ENCODE peak calls at places on chromosomes 1 and 21, in five cellular contexts. L is neural progenitor cell; K is cardiac muscle cell; V is CD8-positive, alpha-beta memory T cell; G is IMR-90. T is an unnamed sample.
A peak's percentile ranks its signal among the peaks of the same experiment; 100 is the strongest.

GRCh38 chr1:906532-907420 is 16.9 kb upstream of the SAMD11 start:
- DNase-seq in L (peak; percentile 11), K (peak; percentile 48), V (no peak), G (peak; percentile 64), T (peak; percentile 52)

GRCh38 chr1:19310720-19311502 is 1.0 kb downstream of the AKR7A2 start:
- DNase-seq in L (peak; percentile 26), K (peak; percentile 14), V (no peak), G (peak; percentile 18), T (no peak)

GRCh38 chr1:61220531-61220930 is 138.2 kb downstream of the NFIA start:
- DNase-seq in L (no peak), K (no peak), V (no peak), G (no peak), T (no peak)

GRCh38 chr1:14627608-14628489 is 29.4 kb downstream of the KAZN start:
- DNase-seq in L (no peak), K (no peak), V (no peak), G (no peak), T (no peak)

GRCh38 chr1:26493905-26494304 is 21.7 kb downstream of the HMGN2 start:
- DNase-seq in L (no peak), K (no peak), V (no peak), G (no peak), T (no peak)

GRCh38 chr21:27206368-27206982 is 239.6 kb upstream of the ADAMTS5 start:
- DNase-seq in L (peak; percentile 54), K (no peak), V (no peak), G (peak; percentile 18), T (no peak)

GRCh38 chr21:36718951-36719501 is 20.1 kb downstream of the SIM2 start:
- DNase-seq in L (no peak), K (no peak), V (no peak), G (no peak), T (no peak)

GRCh38 chr1:61152706-61153105 is 70.3 kb downstream of the NFIA start:
- DNase-seq in L (no peak), K (no peak), V (no peak), G (no peak), T (no peak)

GRCh38 chr1:42456754-42457089 is 379 bp downstream of the PPCS start:
- DNase-seq in L (no peak), K (no peak), V (no peak), G (peak; percentile 50), T (peak; percentile 56)

GRCh38 chr21:36722370-36723368 is 23.8 kb downstream of the SIM2 start:
- DNase-seq in L (no peak), K (no peak), V (no peak), G (no peak), T (no peak)

GRCh38 chr21:31900121-31900895 is 27.5 kb downstream of the HUNK start:
- DNase-seq in L (no peak), K (no peak), V (no peak), G (no peak), T (no peak)

GRCh38 chr1:192580351-192580962 is 4.9 kb downstream of the RGS1 start:
- DNase-seq in L (peak; percentile 38), K (peak; percentile 23), V (peak; percentile 17), G (peak; percentile 68), T (peak; percentile 32)

GRCh38 chr1:36861380-36861779 is 172.9 kb downstream of the GRIK3 start:
- DNase-seq in L (no peak), K (no peak), V (no peak), G (no peak), T (no peak)

GRCh38 chr1:212671342-212672031 is 28.2 kb downstream of the BATF3 start:
- DNase-seq in L (no peak), K (no peak), V (no peak), G (peak; percentile 69), T (peak; percentile 56)

GRCh38 chr1:244989813-244990212 is 125.5 kb upstream of the HNRNPU start:
- DNase-seq in L (no peak), K (no peak), V (no peak), G (peak; percentile 69), T (no peak)

GRCh38 chr21:45450741-45451740 is 46.1 kb downstream of the COL18A1 start:
- DNase-seq in L (no peak), K (no peak), V (no peak), G (no peak), T (no peak)

GRCh38 chr21:33578214-33578613 is 10.3 kb downstream of the DONSON start:
- DNase-seq in L (no peak), K (no peak), V (no peak), G (peak; percentile 76), T (no peak)

GRCh38 chr1:177927021-177927596 is 42.7 kb downstream of the SEC16B start:
- DNase-seq in L (no peak), K (no peak), V (no peak), G (peak; percentile 97), T (peak; percentile 70)

GRCh38 chr1:187691439-187691838 is 862.7 kb downstream of the PLA2G4A start:
- DNase-seq in L (no peak), K (no peak), V (no peak), G (peak; percentile 98), T (no peak)

GRCh38 chr1:218281285-218281684 is 3.8 kb upstream of the RRP15 start:
- DNase-seq in L (no peak), K (no peak), V (no peak), G (no peak), T (no peak)

GRCh38 chr1:52691856-52692255 is 6.3 kb downstream of the COA7 start:
- DNase-seq in L (no peak), K (no peak), V (no peak), G (peak; percentile 25), T (no peak)

GRCh38 chr21:18142639-18143038 is 102.0 kb upstream of the CHODL start:
- DNase-seq in L (no peak), K (no peak), V (no peak), G (no peak), T (no peak)

GRCh38 chr1:25338188-25338981 is at the start of gene TMEM50A:
- DNase-seq in L (peak; percentile 91), K (peak; percentile 89), V (peak; percentile 94), G (peak; percentile 79), T (peak; percentile 94)

GRCh38 chr1:174276087-174276486 is 116.8 kb downstream of the RABGAP1L start:
- DNase-seq in L (no peak), K (no peak), V (no peak), G (no peak), T (no peak)

GRCh38 chr1:159957824-159958268 is 3.8 kb upstream of the SLAMF9 start:
- DNase-seq in L (no peak), K (no peak), V (no peak), G (no peak), T (no peak)

GRCh38 chr1:229407206-229408026 is 26.5 kb downstream of the ACTA1 start:
- DNase-seq in L (peak; percentile 32), K (no peak), V (no peak), G (no peak), T (no peak)

GRCh38 chr1:205809469-205809868 is 3.5 kb downstream of the SLC41A1 start:
- DNase-seq in L (no peak), K (no peak), V (no peak), G (no peak), T (no peak)

GRCh38 chr1:43708006-43708412 is 673 bp downstream of the ST3GAL3 start:
- DNase-seq in L (no peak), K (no peak), V (no peak), G (peak; percentile 57), T (peak; percentile 65)

GRCh38 chr1:2556277-2557145 is at the start of gene TNFRSF14:
- DNase-seq in L (peak; percentile 47), K (peak; percentile 13), V (peak; percentile 81), G (peak; percentile 35), T (peak; percentile 68)

GRCh38 chr1:65247419-65248359 is 61.7 kb upstream of the DNAJC6 start:
- DNase-seq in L (no peak), K (peak; percentile 77), V (no peak), G (peak; percentile 61), T (no peak)

GRCh38 chr1:168163670-168164069 is 15.1 kb upstream of the TIPRL start:
- DNase-seq in L (no peak), K (no peak), V (no peak), G (no peak), T (no peak)

GRCh38 chr1:87800006-87800405 is 471.3 kb downstream of the LMO4 start:
- DNase-seq in L (no peak), K (no peak), V (no peak), G (peak; percentile 40), T (no peak)

GRCh38 chr1:207827488-207827830 is 75.6 kb downstream of the CD46 start:
- DNase-seq in L (no peak), K (no peak), V (no peak), G (no peak), T (no peak)
- H3K27ac ChIP-seq in L (no peak overlapping the region), K (no peak overlapping the region), V (no peak overlapping the region), G (no peak overlapping the region), T (no peak overlapping the region)

DNA sequence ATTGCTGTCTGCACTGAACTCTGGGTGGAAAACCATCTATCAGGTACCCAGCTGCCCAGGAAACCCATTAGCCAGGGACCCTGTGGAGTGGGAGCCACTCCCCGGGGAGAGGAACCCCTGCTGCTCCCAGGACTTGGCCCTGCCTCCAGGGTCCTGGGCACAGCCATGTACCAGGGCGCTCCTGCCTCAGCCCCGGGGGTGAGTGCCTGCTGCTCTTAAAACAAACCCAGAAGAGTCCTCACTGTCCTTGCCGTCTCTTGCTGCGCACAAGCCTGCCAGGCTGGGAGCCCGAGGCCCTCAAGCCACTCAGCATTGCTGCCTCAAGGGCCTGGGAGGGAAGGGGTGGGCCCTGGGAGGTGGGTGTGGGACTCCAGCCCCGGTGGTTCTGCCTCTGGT is 3.4 kb upstream of the SLC25A34 start:
- DNase-seq in L (no peak), K (no peak), V (no peak), G (no peak), T (no peak)
- H3K36me3 ChIP-seq in L (no peaks in the 10 kb centered on the region), K (peaks cover 47% of the 10 kb centered on the region), V (peaks cover 11% of the 10 kb centered on the region), G (peaks cover 69% of the 10 kb centered on the region), T (peaks cover 65% of the 10 kb centered on the region)

DNA sequence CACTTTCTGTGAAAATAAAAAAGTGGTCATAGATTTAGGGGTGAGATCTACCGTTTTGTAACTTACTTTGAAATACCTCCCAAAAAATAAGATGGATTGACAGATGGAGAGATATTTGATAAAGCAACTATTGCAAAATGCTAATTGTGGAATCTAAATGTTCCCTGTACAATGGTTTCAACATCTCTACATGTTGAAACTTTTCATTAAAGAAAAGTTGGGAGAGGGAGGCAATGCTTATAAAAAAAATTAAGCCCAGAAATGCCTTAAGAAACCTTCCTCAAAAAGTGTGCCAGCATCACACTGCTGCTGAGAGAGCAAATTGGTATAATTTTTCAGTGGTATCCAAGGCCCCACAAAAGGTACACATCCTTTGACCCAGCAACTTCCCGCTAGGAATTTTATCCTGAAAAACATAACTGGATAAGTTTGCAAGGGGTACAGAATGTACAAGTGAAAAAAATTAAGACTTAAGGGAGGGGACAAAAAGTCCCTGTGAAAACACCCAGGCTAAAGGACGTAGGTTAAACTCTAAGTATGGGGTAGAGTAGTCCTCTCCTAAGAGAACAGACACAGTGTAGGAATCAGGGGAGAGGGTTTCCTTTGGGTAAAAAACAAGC is 84.3 kb downstream of the TGFBR3 start:
- DNase-seq in L (no peak), K (no peak), V (no peak), G (no peak), T (no peak)
- H3K4me1 ChIP-seq in L (peaks cover 19% of the 10 kb centered on the region), K (peaks cover 15% of the 10 kb centered on the region), V (peaks cover 52% of the 10 kb centered on the region), G (peaks cover 8% of the 10 kb centered on the region), T (peaks cover 30% of the 10 kb centered on the region)

GRCh38 chr1:10978719-10979118 is 33.7 kb upstream of the TARDBP start:
- DNase-seq in L (no peak), K (no peak), V (no peak), G (no peak), T (no peak)

GRCh38 chr1:10980841-10981727 is 31.4 kb upstream of the TARDBP start:
- DNase-seq in L (peak; percentile 89), K (no peak), V (no peak), G (no peak), T (no peak)

GRCh38 chr1:10975567-10976326 is 36.7 kb upstream of the TARDBP start:
- DNase-seq in L (peak; percentile 39), K (no peak), V (no peak), G (peak; percentile 64), T (no peak)

GRCh38 chr1:10979483-10979920 is 33.0 kb upstream of the TARDBP start:
- DNase-seq in L (peak; percentile 50), K (no peak), V (no peak), G (no peak), T (no peak)

GRCh38 chr1:10980094-10980577 is 32.3 kb upstream of the TARDBP start:
- DNase-seq in L (peak; percentile 97), K (peak; percentile 77), V (no peak), G (peak; percentile 31), T (no peak)
- H3K27ac ChIP-seq in L (peak overlapping the region; percentile 96), K (no peak overlapping the region), V (no peak overlapping the region), G (no peak overlapping the region), T (no peak overlapping the region)